ENCODE peak calls at places on chromosomes 3 and 15, in seven cellular contexts. S is GM12878, I is K562, V is SK-N-MC, J is GM23338, M is HCT116, F is HepG2. N is an unnamed sample.

GRCh38 chr3:138919304-138919703 is 27.6 kb downstream of the FOXL2 start:
- DNase-seq in M (no peak), I (no peak), F (peak), S (no peak), V (no peak), J (no peak), N (no peak)

GRCh38 chr3:18843930-18844329 is 304.4 kb upstream of the KCNH8 start:
- DNase-seq in V (no peak), F (no peak), S (no peak), I (no peak), J (no peak), M (no peak), N (no peak)

GRCh38 chr3:69784854-69785523 is 45.7 kb downstream of the MITF start:
- DNase-seq in M (no peak), F (no peak), V (no peak), J (no peak), I (peak), S (no peak), N (peak)

GRCh38 chr3:161989012-161989411 is 492.4 kb downstream of the OTOL1 start:
- DNase-seq in F (no peak), S (no peak), M (no peak), I (no peak), J (no peak), V (no peak), N (no peak)

GRCh38 chr3:190739726-190740230 is 122.7 kb downstream of the GMNC start:
- DNase-seq in I (no peak), V (no peak), M (no peak), F (no peak), J (no peak), S (no peak), N (no peak)

GRCh38 chr3:156160653-156161052 is 40.3 kb downstream of the KCNAB1 start:
- DNase-seq in J (no peak), V (no peak), I (no peak), M (no peak), S (peak), F (no peak), N (peak)

GRCh38 chr3:10725067-10725466 is 91.0 kb upstream of the SLC6A11 start:
- DNase-seq in J (no peak), V (no peak), S (no peak), M (no peak), I (no peak), F (no peak), N (no peak)

GRCh38 chr15:53962646-53963561 is 15.3 kb upstream of the UNC13C start:
- DNase-seq in F (peak), J (peak), M (no peak), S (no peak), I (no peak), V (no peak), N (peak)

GRCh38 chr3:5768546-5768945 is 581.0 kb downstream of the EDEM1 start:
- DNase-seq in S (no peak), F (no peak), V (no peak), J (no peak), I (no peak), M (no peak), N (no peak)

GRCh38 chr3:139339219-139339906 is 4.5 kb upstream of the MRPS22 start:
- DNase-seq in M (no peak), F (no peak), I (peak), S (no peak), V (no peak), J (no peak), N (no peak)

GRCh38 chr3:86147119-86147518 is 843.8 kb downstream of the VGLL3 start:
- DNase-seq in V (no peak), M (no peak), F (peak), S (no peak), I (no peak), J (peak), N (no peak)

GRCh38 chr15:44711356-44712107 is at the start of gene B2M:
- DNase-seq in S (peak), F (peak), V (peak), I (peak), J (peak), M (peak), N (peak)

GRCh38 chr3:31503456-31503855 is 29.3 kb upstream of the STT3B start:
- DNase-seq in F (no peak), M (no peak), V (no peak), S (no peak), J (no peak), I (no peak), N (no peak)

GRCh38 chr3:79247367-79248103 is 520.3 kb downstream of the ROBO1 start:
- DNase-seq in V (peak), S (no peak), I (no peak), M (no peak), F (no peak), J (no peak), N (no peak)

GRCh38 chr15:69807752-69808151 is 290.0 kb downstream of the TLE3 start:
- DNase-seq in J (no peak), I (no peak), F (no peak), V (no peak), S (no peak), M (peak), N (no peak)

GRCh38 chr3:24867783-24868182 is 373.1 kb upstream of the THRB start:
- DNase-seq in I (no peak), J (no peak), F (no peak), M (no peak), S (no peak), V (no peak), N (no peak)

GRCh38 chr3:104291878-104292277 is 1074.8 kb upstream of the ALCAM start:
- DNase-seq in S (no peak), F (no peak), M (no peak), V (no peak), I (no peak), J (no peak), N (no peak)

GRCh38 chr3:43923101-43923979 is 232.6 kb downstream of the ABHD5 start:
- DNase-seq in S (no peak), J (no peak), M (no peak), V (no peak), I (no peak), F (no peak), N (no peak)

GRCh38 chr3:132486086-132486485 is 68.8 kb downstream of the DNAJC13 start:
- DNase-seq in M (no peak), F (no peak), V (no peak), S (no peak), I (no peak), J (no peak), N (no peak)

GRCh38 chr3:194136519-194137313 is 768 bp downstream of the HES1 start:
- DNase-seq in M (no peak), I (no peak), J (peak), S (no peak), F (peak), V (no peak), N (peak)

GRCh38 chr15:81259791-81260190 is 63.1 kb downstream of the IL16 start:
- DNase-seq in S (no peak), F (no peak), I (no peak), M (no peak), V (no peak), J (no peak), N (no peak)

GRCh38 chr3:101513419-101513986 is 491 bp upstream of the SENP7 start:
- DNase-seq in S (no peak), F (no peak), I (no peak), V (no peak), J (no peak), M (no peak), N (no peak)

GRCh38 chr3:41094351-41094750 is 105.0 kb upstream of the CTNNB1 start:
- DNase-seq in M (no peak), I (no peak), V (no peak), J (no peak), F (no peak), S (no peak), N (no peak)

GRCh38 chr3:159263750-159264561 is 462.1 kb downstream of the MFSD1 start:
- DNase-seq in I (peak), S (no peak), F (peak), J (peak), M (peak), V (no peak), N (peak)

GRCh38 chr3:193782747-193783146 is 189.7 kb downstream of the OPA1 start:
- DNase-seq in V (no peak), J (no peak), M (no peak), I (no peak), S (no peak), F (no peak), N (no peak)

GRCh38 chr3:106750092-106750491 is 627.1 kb upstream of the CCDC54 start:
- DNase-seq in S (no peak), J (no peak), V (no peak), M (no peak), F (no peak), I (no peak), N (no peak)

GRCh38 chr3:14142567-14143270 is 17.9 kb downstream of the TMEM43 start:
- DNase-seq in I (no peak), V (no peak), F (no peak), J (no peak), S (no peak), M (no peak), N (no peak)

GRCh38 chr15:64024172-64025050 is 21.9 kb downstream of the DAPK2 start:
- DNase-seq in V (no peak), I (no peak), M (no peak), J (peak), S (no peak), F (no peak), N (no peak)

GRCh38 chr3:112293368-112294321 is at the start of gene SLC9C1:
- DNase-seq in M (peak), S (peak), J (peak), F (peak), I (peak), V (peak), N (peak)

GRCh38 chr3:10317311-10317960 is 3.5 kb downstream of the SEC13 start:
- DNase-seq in J (no peak), M (no peak), I (no peak), S (no peak), V (no peak), F (peak), N (peak)

GRCh38 chr3:180040966-180041365 is 4.2 kb upstream of the PEX5L start:
- DNase-seq in I (no peak), V (no peak), M (no peak), F (no peak), S (no peak), J (no peak), N (no peak)

GRCh38 chr3:62378329-62378789 is 5.0 kb upstream of the FEZF2 start:
- DNase-seq in J (peak), I (no peak), S (no peak), M (no peak), F (no peak), V (no peak), N (no peak)
- TF ChIP-seq EZH2 in J (peak), I (no peak), S (no peak), M (no peak), F (no peak), V (no peak), N (no peak)

GRCh38 chr3:135970500-135971116 is 5.1 kb downstream of the PPP2R3A start:
- DNase-seq in F (no peak), J (no peak), V (no peak), I (no peak), S (no peak), M (no peak), N (no peak)
- TF ChIP-seq POLR2AphosphoS5 in F (no peak), J (no peak), V (no peak), I (no peak), S (no peak), M (no peak), N (no peak)

GRCh38 chr15:56971571-56971970 is 53.1 kb downstream of the TCF12 start:
- DNase-seq in I (no peak), J (no peak), M (no peak), F (no peak), V (no peak), S (no peak), N (no peak)
- TF ChIP-seq EZH2 in I (no peak), J (no peak), M (no peak), F (no peak), V (no peak), S (no peak), N (no peak)

GRCh38 chr3:90099493-90099892 is 992.1 kb downstream of the EPHA3 start:
- DNase-seq in S (no peak), I (no peak), J (no peak), F (no peak), V (no peak), M (no peak), N (no peak)

GRCh38 chr3:90102146-90102545 is 994.7 kb downstream of the EPHA3 start:
- DNase-seq in F (no peak), S (no peak), V (no peak), I (no peak), M (no peak), J (no peak), N (no peak)
- TF ChIP-seq POLR2AphosphoS5 in F (no peak), S (no peak), V (no peak), I (no peak), M (no peak), J (no peak), N (no peak)